ENCODE peak calls at places on chromosomes 11 and 22, in nine cellular contexts. One of them, this sample, is unnamed.
A peak's percentile ranks its signal among the peaks of the same experiment; 100 is the strongest.

GRCh38 chr11:94030059-94030458 is 8.9 kb downstream of the HEPHL1 start:
- DNase-seq in AG04450: no peak
- DNase-seq in left ventricle myocardium inferior: no peak
- DNase-seq in GM23338: no peak
- DNase-seq in fibroblast of the aortic adventitia: no peak
- DNase-seq in A549: no peak
- DNase-seq in adrenal gland: no peak
- DNase-seq in AG10803: no peak
- DNase-seq in fibroblast of lung: no peak
- DNase-seq in this sample: no peak

GRCh38 chr11:2134022-2135010 is 4.9 kb downstream of the IGF2 start:
- DNase-seq in AG04450: no peak
- DNase-seq in left ventricle myocardium inferior: no peak
- DNase-seq in GM23338: no peak
- DNase-seq in fibroblast of the aortic adventitia: no peak
- DNase-seq in A549: no peak
- DNase-seq in adrenal gland: no peak
- DNase-seq in AG10803: no peak
- DNase-seq in fibroblast of lung: no peak
- DNase-seq in this sample: no peak

GRCh38 chr11:76622481-76623094 is 48.0 kb downstream of the LRRC32 start:
- DNase-seq in AG04450: no peak
- DNase-seq in left ventricle myocardium inferior: no peak
- DNase-seq in GM23338: no peak
- DNase-seq in fibroblast of the aortic adventitia: no peak
- DNase-seq in A549: no peak
- DNase-seq in adrenal gland: no peak
- DNase-seq in AG10803: no peak
- DNase-seq in fibroblast of lung: no peak
- DNase-seq in this sample: no peak

GRCh38 chr11:60984616-60985015 is 13.1 kb downstream of the CD6 start:
- DNase-seq in AG04450: no peak
- DNase-seq in left ventricle myocardium inferior: no peak
- DNase-seq in GM23338: no peak
- DNase-seq in fibroblast of the aortic adventitia: no peak
- DNase-seq in A549: no peak
- DNase-seq in adrenal gland: no peak
- DNase-seq in AG10803: no peak
- DNase-seq in fibroblast of lung: no peak
- DNase-seq in this sample: no peak

GRCh38 chr11:116637766-116638165 is 135.0 kb downstream of the BUD13 start:
- DNase-seq in AG04450: no peak
- DNase-seq in left ventricle myocardium inferior: no peak
- DNase-seq in GM23338: no peak
- DNase-seq in fibroblast of the aortic adventitia: no peak
- DNase-seq in A549: no peak
- DNase-seq in adrenal gland: no peak
- DNase-seq in AG10803: no peak
- DNase-seq in fibroblast of lung: no peak
- DNase-seq in this sample: no peak

GRCh38 chr22:36409911-36410756 is 22.4 kb upstream of the MYH9 start:
- DNase-seq in AG04450: no peak
- DNase-seq in left ventricle myocardium inferior: peak; percentile 75
- DNase-seq in GM23338: peak; percentile 100
- DNase-seq in fibroblast of the aortic adventitia: no peak
- DNase-seq in A549: no peak
- DNase-seq in adrenal gland: peak; percentile 91
- DNase-seq in AG10803: no peak
- DNase-seq in fibroblast of lung: peak; percentile 50
- DNase-seq in this sample: no peak

GRCh38 chr11:71079795-71080194 is 172.6 kb downstream of the SHANK2 start:
- DNase-seq in AG04450: no peak
- DNase-seq in left ventricle myocardium inferior: no peak
- DNase-seq in GM23338: no peak
- DNase-seq in fibroblast of the aortic adventitia: no peak
- DNase-seq in A549: no peak
- DNase-seq in adrenal gland: no peak
- DNase-seq in AG10803: no peak
- DNase-seq in fibroblast of lung: no peak
- DNase-seq in this sample: no peak

GRCh38 chr11:110907629-110908028 is 195.4 kb upstream of the ARHGAP20 start:
- DNase-seq in AG04450: peak; percentile 89
- DNase-seq in left ventricle myocardium inferior: no peak
- DNase-seq in GM23338: no peak
- DNase-seq in fibroblast of the aortic adventitia: peak; percentile 95
- DNase-seq in A549: no peak
- DNase-seq in adrenal gland: peak; percentile 44
- DNase-seq in AG10803: peak; percentile 71
- DNase-seq in fibroblast of lung: peak; percentile 94
- DNase-seq in this sample: no peak

GRCh38 chr11:48055292-48056132 is 75.2 kb downstream of the PTPRJ start:
- DNase-seq in AG04450: no peak
- DNase-seq in left ventricle myocardium inferior: no peak
- DNase-seq in GM23338: peak; percentile 50
- DNase-seq in fibroblast of the aortic adventitia: peak; percentile 34
- DNase-seq in A549: no peak
- DNase-seq in adrenal gland: no peak
- DNase-seq in AG10803: no peak
- DNase-seq in fibroblast of lung: no peak
- DNase-seq in this sample: no peak

GRCh38 chr11:114392735-114393667 is 7.3 kb downstream of the C11orf71 start:
- DNase-seq in AG04450: no peak
- DNase-seq in left ventricle myocardium inferior: no peak
- DNase-seq in GM23338: no peak
- DNase-seq in fibroblast of the aortic adventitia: no peak
- DNase-seq in A549: no peak
- DNase-seq in adrenal gland: no peak
- DNase-seq in AG10803: no peak
- DNase-seq in fibroblast of lung: no peak
- DNase-seq in this sample: no peak

GRCh38 chr11:114399490-114399889 is 821 bp downstream of the C11orf71 start:
- DNase-seq in AG04450: no peak
- DNase-seq in left ventricle myocardium inferior: no peak
- DNase-seq in GM23338: no peak
- DNase-seq in fibroblast of the aortic adventitia: no peak
- DNase-seq in A549: no peak
- DNase-seq in adrenal gland: no peak
- DNase-seq in AG10803: no peak
- DNase-seq in fibroblast of lung: no peak
- DNase-seq in this sample: no peak

GRCh38 chr11:114398303-114398920 is 1.9 kb downstream of the C11orf71 start:
- DNase-seq in AG04450: no peak
- DNase-seq in left ventricle myocardium inferior: no peak
- DNase-seq in GM23338: no peak
- DNase-seq in fibroblast of the aortic adventitia: no peak
- DNase-seq in A549: no peak
- DNase-seq in adrenal gland: no peak
- DNase-seq in AG10803: no peak
- DNase-seq in fibroblast of lung: no peak
- DNase-seq in this sample: no peak

GRCh38 chr11:114397349-114397982 is 2.8 kb downstream of the C11orf71 start:
- DNase-seq in AG04450: no peak
- DNase-seq in left ventricle myocardium inferior: no peak
- DNase-seq in GM23338: no peak
- DNase-seq in fibroblast of the aortic adventitia: peak; percentile 38
- DNase-seq in A549: no peak
- DNase-seq in adrenal gland: no peak
- DNase-seq in AG10803: no peak
- DNase-seq in fibroblast of lung: peak; percentile 43
- DNase-seq in this sample: no peak

DNA sequence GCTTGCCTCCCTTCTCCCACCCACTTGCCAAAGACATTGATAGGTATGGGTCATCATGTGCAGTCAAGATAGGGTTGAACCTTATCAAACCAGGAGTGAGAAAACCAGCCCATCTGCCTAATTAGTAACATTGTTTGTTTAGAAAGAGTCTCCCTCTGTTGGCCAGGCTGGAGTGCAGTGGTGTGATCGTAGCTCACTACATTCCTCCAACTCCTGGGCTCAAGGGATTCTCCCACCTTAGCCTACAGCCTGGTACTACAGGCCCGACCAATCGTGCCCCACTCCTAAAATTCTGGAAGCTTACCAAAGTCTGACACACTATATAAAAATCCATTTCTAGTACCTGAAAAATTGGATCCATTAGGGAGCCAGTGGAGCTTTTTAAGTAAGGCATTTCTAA is 4.5 kb downstream of the C11orf71 start:
- DNase-seq in AG04450: no peak
- DNase-seq in left ventricle myocardium inferior: no peak
- DNase-seq in GM23338: peak; percentile 67
- DNase-seq in fibroblast of the aortic adventitia: no peak
- DNase-seq in A549: no peak
- DNase-seq in adrenal gland: no peak
- DNase-seq in AG10803: no peak
- DNase-seq in fibroblast of lung: no peak
- DNase-seq in this sample: no peak
- TF ChIP-seq CTCF in AG04450: peak; percentile 37
- TF ChIP-seq CTCF in left ventricle myocardium inferior: peak; percentile 35
- TF ChIP-seq CTCF in GM23338: peak; percentile 71
- TF ChIP-seq CTCF in fibroblast of the aortic adventitia: peak; percentile 23
- TF ChIP-seq CTCF in A549: peak; percentile 15
- TF ChIP-seq CTCF in adrenal gland: no peak
- TF ChIP-seq CTCF in AG10803: peak; percentile 42
- TF ChIP-seq CTCF in fibroblast of lung: peak; percentile 23
- TF ChIP-seq CTCF in this sample: peak; percentile 33

DNA sequence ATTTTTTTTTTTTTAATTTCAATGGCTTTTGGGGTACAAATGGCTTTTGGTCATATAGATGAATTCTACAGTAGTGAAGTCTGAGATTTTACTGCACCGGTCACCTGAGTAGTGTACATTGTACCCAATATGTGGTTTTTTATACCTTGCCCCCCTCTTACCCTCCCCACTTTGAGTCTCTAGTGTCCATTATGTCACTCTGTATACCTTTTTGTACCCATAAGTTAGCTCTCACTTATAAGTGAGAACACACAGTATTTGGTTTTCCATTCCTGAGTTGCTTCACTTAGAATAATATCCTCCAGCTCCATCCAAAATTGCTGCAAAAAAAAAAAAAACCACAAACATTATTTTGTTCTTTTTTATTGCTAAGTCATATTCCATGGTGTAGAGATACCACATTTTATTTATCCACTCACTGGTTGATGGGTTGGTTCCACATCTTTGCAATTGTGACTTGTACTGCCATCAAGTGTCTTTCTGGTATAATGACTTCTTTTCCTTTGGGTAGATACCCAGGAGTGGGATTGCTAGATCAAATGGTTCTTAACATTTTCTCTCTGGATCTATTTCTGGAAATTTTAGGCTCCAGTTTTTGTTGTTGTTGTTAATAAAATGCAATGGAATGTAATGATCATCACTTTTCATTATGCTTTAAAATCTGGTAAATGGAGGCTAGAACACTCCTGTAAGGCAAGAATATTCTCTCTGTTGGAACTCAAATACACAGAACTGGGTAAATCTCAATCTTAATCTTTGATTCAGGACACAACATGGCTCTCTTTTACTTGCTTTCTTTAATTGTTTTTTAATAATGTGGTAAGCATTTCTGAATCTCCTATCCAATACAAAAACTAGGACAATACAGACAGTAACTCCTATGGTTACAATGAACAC is 10.3 kb downstream of the NEAT1 start:
- DNase-seq in AG04450: no peak
- DNase-seq in left ventricle myocardium inferior: no peak
- DNase-seq in GM23338: peak; percentile 58
- DNase-seq in fibroblast of the aortic adventitia: peak; percentile 72
- DNase-seq in A549: no peak
- DNase-seq in adrenal gland: no peak
- DNase-seq in AG10803: peak; percentile 66
- DNase-seq in fibroblast of lung: peak; percentile 68
- DNase-seq in this sample: no peak
- TF ChIP-seq CTCF in AG04450: peak; percentile 13
- TF ChIP-seq CTCF in left ventricle myocardium inferior: peak; percentile 38
- TF ChIP-seq CTCF in GM23338: peak; percentile 70
- TF ChIP-seq CTCF in fibroblast of the aortic adventitia: no peak
- TF ChIP-seq CTCF in A549: peak; percentile 52
- TF ChIP-seq CTCF in adrenal gland: no peak
- TF ChIP-seq CTCF in AG10803: peak; percentile 33
- TF ChIP-seq CTCF in fibroblast of lung: peak; percentile 14
- TF ChIP-seq CTCF in this sample: peak; percentile 50

DNA sequence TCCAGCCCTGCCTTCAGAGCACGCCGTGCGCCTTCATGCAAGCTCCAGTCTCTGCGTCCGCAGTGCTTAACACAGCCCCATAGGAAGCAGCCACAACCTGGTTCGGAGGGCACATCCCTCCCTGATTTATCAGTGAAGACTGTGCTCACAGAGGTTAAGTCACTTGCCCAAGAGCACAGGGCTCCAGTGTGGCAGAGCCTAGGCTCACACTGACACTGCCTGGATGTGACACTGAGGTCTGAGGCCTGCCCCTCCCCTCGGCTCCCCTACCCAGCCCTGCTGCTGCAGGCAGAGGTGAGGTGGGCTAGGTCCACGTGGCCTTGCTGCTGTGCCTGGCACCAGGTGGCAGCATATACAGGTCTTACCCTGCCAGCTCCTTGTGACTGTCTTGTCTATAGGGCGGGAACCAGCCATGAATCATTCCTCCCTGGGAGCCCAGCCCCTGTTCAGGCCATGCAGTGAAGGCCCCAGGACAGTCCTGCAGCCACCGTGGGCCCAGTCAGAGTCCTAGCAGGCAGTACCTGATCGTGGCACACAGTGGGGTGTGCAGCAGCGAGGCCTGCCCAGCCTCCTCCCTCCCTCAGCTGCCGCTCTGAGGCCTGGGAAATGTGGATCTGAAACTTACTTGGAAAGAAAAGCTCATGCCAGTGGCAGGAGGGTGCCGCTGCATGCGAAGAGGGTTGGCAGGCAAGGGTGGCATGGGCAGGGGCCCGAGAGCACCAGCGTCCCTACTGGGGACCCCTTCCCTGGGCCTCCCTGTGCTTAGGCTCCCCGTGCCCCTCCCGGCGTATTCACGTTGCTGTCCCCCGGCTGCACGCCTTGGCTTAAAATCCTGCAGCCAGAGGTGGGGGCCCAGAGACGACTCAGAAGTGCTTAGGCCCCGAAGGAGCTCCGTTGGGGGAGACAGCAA is 1.2 kb upstream of the CERK start:
- DNase-seq in AG04450: no peak
- DNase-seq in left ventricle myocardium inferior: no peak
- DNase-seq in GM23338: peak; percentile 52
- DNase-seq in fibroblast of the aortic adventitia: peak; percentile 63
- DNase-seq in A549: peak; percentile 88
- DNase-seq in adrenal gland: no peak
- DNase-seq in AG10803: peak; percentile 50
- DNase-seq in fibroblast of lung: peak; percentile 65
- DNase-seq in this sample: no peak
- TF ChIP-seq CTCF in AG04450: peak; percentile 20
- TF ChIP-seq CTCF in left ventricle myocardium inferior: no peak
- TF ChIP-seq CTCF in GM23338: peak; percentile 34
- TF ChIP-seq CTCF in fibroblast of the aortic adventitia: peak; percentile 30
- TF ChIP-seq CTCF in A549: peak; percentile 55
- TF ChIP-seq CTCF in adrenal gland: peak; percentile 26
- TF ChIP-seq CTCF in AG10803: no peak
- TF ChIP-seq CTCF in fibroblast of lung: peak; percentile 26
- TF ChIP-seq CTCF in this sample: peak; percentile 34

DNA sequence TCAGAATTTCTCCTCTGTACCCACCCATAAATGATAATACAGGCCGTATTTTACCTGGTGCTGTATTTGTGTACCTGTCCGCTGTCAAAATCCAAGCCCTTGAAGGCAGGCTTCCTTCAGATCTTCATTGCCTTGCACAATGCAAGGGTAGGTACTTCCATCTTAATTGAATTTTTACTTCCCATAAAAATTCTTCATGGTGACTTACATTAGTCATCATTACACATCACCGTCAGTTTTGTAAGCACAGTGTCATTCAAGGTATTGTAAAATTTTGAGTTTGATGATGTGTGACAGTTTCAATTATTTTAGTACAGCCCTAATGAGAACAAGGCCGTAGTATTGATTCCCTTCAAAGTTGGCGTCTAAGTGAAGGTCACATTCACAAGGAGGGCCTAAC is 770 bp upstream of the TSG101 start:
- DNase-seq in AG04450: no peak
- DNase-seq in left ventricle myocardium inferior: no peak
- DNase-seq in GM23338: no peak
- DNase-seq in fibroblast of the aortic adventitia: peak; percentile 16
- DNase-seq in A549: peak; percentile 44
- DNase-seq in adrenal gland: no peak
- DNase-seq in AG10803: peak; percentile 31
- DNase-seq in fibroblast of lung: peak; percentile 10
- DNase-seq in this sample: no peak
- TF ChIP-seq CTCF in AG04450: no peak
- TF ChIP-seq CTCF in left ventricle myocardium inferior: no peak
- TF ChIP-seq CTCF in GM23338: no peak
- TF ChIP-seq CTCF in fibroblast of the aortic adventitia: no peak
- TF ChIP-seq CTCF in A549: no peak
- TF ChIP-seq CTCF in adrenal gland: no peak
- TF ChIP-seq CTCF in AG10803: no peak
- TF ChIP-seq CTCF in fibroblast of lung: no peak
- TF ChIP-seq CTCF in this sample: no peak